ENCODE peak calls at places on chromosomes 13 and 19, in eight cellular contexts. One of them, this sample, is unnamed.

GRCh38 chr19:49442793-49443365 is 1.6 kb upstream of the SLC17A7 start:
- DNase-seq in neural crest cell: peak
- DNase-seq in AG04450: peak
- DNase-seq in cardiac fibroblast: peak
- DNase-seq in tibial artery: peak
- DNase-seq in AG10803: peak
- DNase-seq in fibroblast of mammary gland: peak
- DNase-seq in H9: peak
- DNase-seq in this sample: no peak

GRCh38 chr13:99909097-99909835 is 62.3 kb downstream of the ZIC5 start:
- DNase-seq in fibroblast of mammary gland: no peak
- DNase-seq in H9: no peak
- DNase-seq in AG04450: no peak
- DNase-seq in neural crest cell: no peak
- DNase-seq in tibial artery: no peak
- DNase-seq in cardiac fibroblast: no peak
- DNase-seq in AG10803: no peak
- DNase-seq in this sample: no peak

GRCh38 chr13:18992791-18993190 is 188.8 kb downstream of the TUBA3C start:
- DNase-seq in cardiac fibroblast: no peak
- DNase-seq in neural crest cell: no peak
- DNase-seq in H9: no peak
- DNase-seq in fibroblast of mammary gland: no peak
- DNase-seq in AG10803: no peak
- DNase-seq in tibial artery: no peak
- DNase-seq in AG04450: no peak
- DNase-seq in this sample: no peak

GRCh38 chr19:48511800-48512503 is at the start of gene LMTK3:
- DNase-seq in AG10803: no peak
- DNase-seq in neural crest cell: no peak
- DNase-seq in H9: peak
- DNase-seq in AG04450: no peak
- DNase-seq in cardiac fibroblast: peak
- DNase-seq in fibroblast of mammary gland: peak
- DNase-seq in tibial artery: no peak
- DNase-seq in this sample: peak

GRCh38 chr13:30354481-30355404 is 47.4 kb upstream of the KATNAL1 start:
- DNase-seq in AG04450: no peak
- DNase-seq in neural crest cell: no peak
- DNase-seq in fibroblast of mammary gland: no peak
- DNase-seq in AG10803: no peak
- DNase-seq in H9: no peak
- DNase-seq in cardiac fibroblast: no peak
- DNase-seq in tibial artery: no peak
- DNase-seq in this sample: no peak

GRCh38 chr13:44744880-44745633 is 168.9 kb upstream of the TSC22D1 start:
- DNase-seq in fibroblast of mammary gland: no peak
- DNase-seq in AG04450: no peak
- DNase-seq in H9: no peak
- DNase-seq in tibial artery: no peak
- DNase-seq in neural crest cell: no peak
- DNase-seq in AG10803: no peak
- DNase-seq in cardiac fibroblast: no peak
- DNase-seq in this sample: no peak

GRCh38 chr13:93775507-93776108 is 549.0 kb downstream of the GPC6 start:
- DNase-seq in AG10803: peak
- DNase-seq in cardiac fibroblast: peak
- DNase-seq in tibial artery: no peak
- DNase-seq in AG04450: peak
- DNase-seq in H9: no peak
- DNase-seq in neural crest cell: no peak
- DNase-seq in fibroblast of mammary gland: peak
- DNase-seq in this sample: no peak

GRCh38 chr19:18437481-18438330 is at the start of gene ISYNA1:
- DNase-seq in AG04450: no peak
- DNase-seq in AG10803: no peak
- DNase-seq in tibial artery: no peak
- DNase-seq in fibroblast of mammary gland: no peak
- DNase-seq in neural crest cell: no peak
- DNase-seq in H9: peak
- DNase-seq in cardiac fibroblast: peak
- DNase-seq in this sample: peak

GRCh38 chr19:18089726-18090125 is 3.0 kb upstream of the IL12RB1 start:
- DNase-seq in AG10803: no peak
- DNase-seq in H9: no peak
- DNase-seq in tibial artery: no peak
- DNase-seq in AG04450: no peak
- DNase-seq in neural crest cell: peak
- DNase-seq in fibroblast of mammary gland: no peak
- DNase-seq in cardiac fibroblast: no peak
- DNase-seq in this sample: no peak

GRCh38 chr13:50634339-50634738 is 209.2 kb downstream of the DLEU7 start:
- DNase-seq in fibroblast of mammary gland: no peak
- DNase-seq in H9: no peak
- DNase-seq in tibial artery: no peak
- DNase-seq in AG04450: no peak
- DNase-seq in AG10803: no peak
- DNase-seq in neural crest cell: no peak
- DNase-seq in cardiac fibroblast: no peak
- DNase-seq in this sample: no peak

GRCh38 chr19:42378225-42378929 is 11.7 kb downstream of the CNFN start:
- DNase-seq in AG04450: no peak
- DNase-seq in neural crest cell: no peak
- DNase-seq in fibroblast of mammary gland: no peak
- DNase-seq in tibial artery: no peak
- DNase-seq in AG10803: no peak
- DNase-seq in cardiac fibroblast: no peak
- DNase-seq in H9: no peak
- DNase-seq in this sample: no peak

GRCh38 chr19:57755031-57755430 is 8.4 kb downstream of the ZNF776 start:
- DNase-seq in AG10803: no peak
- DNase-seq in AG04450: no peak
- DNase-seq in H9: no peak
- DNase-seq in fibroblast of mammary gland: no peak
- DNase-seq in tibial artery: no peak
- DNase-seq in cardiac fibroblast: no peak
- DNase-seq in neural crest cell: no peak
- DNase-seq in this sample: no peak

GRCh38 chr19:27824108-27824507 is 1388.8 kb downstream of the UQCRFS1 start:
- DNase-seq in cardiac fibroblast: no peak
- DNase-seq in AG10803: peak
- DNase-seq in AG04450: no peak
- DNase-seq in neural crest cell: no peak
- DNase-seq in H9: no peak
- DNase-seq in fibroblast of mammary gland: peak
- DNase-seq in tibial artery: no peak
- DNase-seq in this sample: no peak

GRCh38 chr13:33188093-33188882 is 97.3 kb downstream of the STARD13 start:
- DNase-seq in cardiac fibroblast: peak
- DNase-seq in fibroblast of mammary gland: peak
- DNase-seq in tibial artery: no peak
- DNase-seq in H9: no peak
- DNase-seq in AG10803: peak
- DNase-seq in AG04450: no peak
- DNase-seq in neural crest cell: no peak
- DNase-seq in this sample: no peak

GRCh38 chr19:1446713-1447564 is 3.0 kb upstream of the APC2 start:
- DNase-seq in H9: peak
- DNase-seq in neural crest cell: no peak
- DNase-seq in tibial artery: no peak
- DNase-seq in AG04450: no peak
- DNase-seq in AG10803: no peak
- DNase-seq in fibroblast of mammary gland: no peak
- DNase-seq in cardiac fibroblast: no peak
- DNase-seq in this sample: no peak

GRCh38 chr13:107296804-107297203 is 728.9 kb upstream of the ARGLU1 start:
- DNase-seq in AG04450: no peak
- DNase-seq in cardiac fibroblast: no peak
- DNase-seq in H9: no peak
- DNase-seq in fibroblast of mammary gland: peak
- DNase-seq in AG10803: no peak
- DNase-seq in neural crest cell: no peak
- DNase-seq in tibial artery: no peak
- DNase-seq in this sample: no peak

GRCh38 chr13:114282143-114282685 is 813 bp downstream of the UPF3A start:
- DNase-seq in H9: peak
- DNase-seq in neural crest cell: peak
- DNase-seq in cardiac fibroblast: peak
- DNase-seq in fibroblast of mammary gland: peak
- DNase-seq in tibial artery: peak
- DNase-seq in AG04450: no peak
- DNase-seq in AG10803: no peak
- DNase-seq in this sample: peak

GRCh38 chr19:41959056-41960053 is at the start of gene RABAC1:
- DNase-seq in fibroblast of mammary gland: peak
- DNase-seq in H9: peak
- DNase-seq in tibial artery: peak
- DNase-seq in AG10803: peak
- DNase-seq in AG04450: peak
- DNase-seq in neural crest cell: peak
- DNase-seq in cardiac fibroblast: peak
- DNase-seq in this sample: peak

GRCh38 chr19:16447015-16447384 is 24.8 kb downstream of the EPS15L1 start:
- DNase-seq in AG10803: peak
- DNase-seq in H9: no peak
- DNase-seq in cardiac fibroblast: peak
- DNase-seq in fibroblast of mammary gland: peak
- DNase-seq in AG04450: peak
- DNase-seq in tibial artery: peak
- DNase-seq in neural crest cell: no peak
- DNase-seq in this sample: no peak

DNA sequence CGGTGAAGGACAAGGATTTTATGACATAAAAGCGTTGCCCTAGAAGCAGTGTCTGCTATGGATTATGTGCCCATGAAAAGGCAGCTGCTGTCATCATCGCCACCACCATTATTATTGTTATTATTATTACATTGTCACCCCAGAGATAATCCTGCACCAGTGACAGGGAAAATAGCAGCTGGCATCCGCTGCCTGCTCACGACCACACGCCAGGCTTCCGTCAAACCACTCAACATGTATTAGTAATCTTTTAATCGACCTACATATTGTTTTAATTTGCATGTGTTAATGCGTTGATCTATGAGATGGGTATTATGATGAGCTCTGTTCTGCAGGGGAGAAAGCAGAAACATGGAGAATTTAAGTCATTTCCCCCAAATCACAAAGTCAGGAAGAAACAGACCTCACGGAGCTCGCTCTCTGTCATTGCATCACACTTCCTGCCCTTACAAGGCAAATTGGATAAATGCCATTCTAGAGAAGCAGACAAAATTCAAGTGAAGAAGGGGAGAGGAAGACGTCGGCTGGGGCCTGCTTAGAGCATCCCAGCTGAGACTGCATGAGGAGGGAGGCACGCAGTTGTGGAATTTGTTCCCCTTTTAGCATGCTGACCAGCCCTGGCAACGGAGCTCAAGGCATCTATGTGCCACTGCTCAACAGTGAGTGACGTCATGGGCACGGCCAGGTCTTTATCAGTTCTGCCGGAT is at the start of gene FFAR3:
- DNase-seq in cardiac fibroblast: peak
- DNase-seq in AG04450: no peak
- DNase-seq in fibroblast of mammary gland: peak
- DNase-seq in AG10803: peak
- DNase-seq in tibial artery: peak
- DNase-seq in H9: no peak
- DNase-seq in neural crest cell: no peak
- DNase-seq in this sample: peak
- TF ChIP-seq CTCF in cardiac fibroblast: no peak
- TF ChIP-seq CTCF in AG04450: no peak
- TF ChIP-seq CTCF in fibroblast of mammary gland: no peak
- TF ChIP-seq CTCF in AG10803: no peak
- TF ChIP-seq CTCF in tibial artery: no peak
- TF ChIP-seq CTCF in H9: no peak
- TF ChIP-seq CTCF in neural crest cell: no peak
- TF ChIP-seq CTCF in this sample: no peak

GRCh38 chr19:2942928-2943640 is 1.7 kb downstream of the ZNF77 start:
- DNase-seq in AG10803: no peak
- DNase-seq in neural crest cell: no peak
- DNase-seq in AG04450: no peak
- DNase-seq in H9: no peak
- DNase-seq in cardiac fibroblast: no peak
- DNase-seq in tibial artery: no peak
- DNase-seq in fibroblast of mammary gland: no peak
- DNase-seq in this sample: no peak

GRCh38 chr19:2944775-2945574 is at the start of gene ZNF77:
- DNase-seq in AG10803: peak
- DNase-seq in H9: peak
- DNase-seq in neural crest cell: peak
- DNase-seq in tibial artery: peak
- DNase-seq in AG04450: peak
- DNase-seq in fibroblast of mammary gland: peak
- DNase-seq in cardiac fibroblast: peak
- DNase-seq in this sample: peak

GRCh38 chr19:2949939-2950285 is 5.1 kb upstream of the ZNF77 start:
- DNase-seq in cardiac fibroblast: peak
- DNase-seq in tibial artery: no peak
- DNase-seq in AG10803: peak
- DNase-seq in neural crest cell: no peak
- DNase-seq in AG04450: no peak
- DNase-seq in fibroblast of mammary gland: no peak
- DNase-seq in H9: no peak
- DNase-seq in this sample: no peak

GRCh38 chr19:2945575-2946184 is 909 bp upstream of the ZNF77 start:
- DNase-seq in fibroblast of mammary gland: no peak
- DNase-seq in AG04450: no peak
- DNase-seq in AG10803: no peak
- DNase-seq in tibial artery: no peak
- DNase-seq in cardiac fibroblast: no peak
- DNase-seq in H9: no peak
- DNase-seq in neural crest cell: no peak
- DNase-seq in this sample: no peak

GRCh38 chr19:2944403-2944774 is 382 bp downstream of the ZNF77 start:
- DNase-seq in tibial artery: no peak
- DNase-seq in H9: no peak
- DNase-seq in fibroblast of mammary gland: no peak
- DNase-seq in AG04450: no peak
- DNase-seq in cardiac fibroblast: no peak
- DNase-seq in AG10803: no peak
- DNase-seq in neural crest cell: no peak
- DNase-seq in this sample: no peak
- TF ChIP-seq CTCF in tibial artery: no peak
- TF ChIP-seq CTCF in H9: no peak
- TF ChIP-seq CTCF in fibroblast of mammary gland: no peak
- TF ChIP-seq CTCF in AG04450: no peak
- TF ChIP-seq CTCF in cardiac fibroblast: no peak
- TF ChIP-seq CTCF in AG10803: no peak
- TF ChIP-seq CTCF in neural crest cell: no peak
- TF ChIP-seq CTCF in this sample: no peak

GRCh38 chr19:23351806-23352205 is 43.5 kb downstream of the ZNF91 start:
- DNase-seq in H9: no peak
- DNase-seq in cardiac fibroblast: no peak
- DNase-seq in AG10803: no peak
- DNase-seq in neural crest cell: no peak
- DNase-seq in AG04450: no peak
- DNase-seq in fibroblast of mammary gland: no peak
- DNase-seq in tibial artery: no peak
- DNase-seq in this sample: no peak
- TF ChIP-seq CTCF in H9: no peak
- TF ChIP-seq CTCF in cardiac fibroblast: no peak
- TF ChIP-seq CTCF in AG10803: no peak
- TF ChIP-seq CTCF in neural crest cell: no peak
- TF ChIP-seq CTCF in AG04450: no peak
- TF ChIP-seq CTCF in fibroblast of mammary gland: no peak
- TF ChIP-seq CTCF in tibial artery: no peak
- TF ChIP-seq CTCF in this sample: no peak

GRCh38 chr19:4622695-4623421 is 16.5 kb upstream of the TNFAIP8L1 start:
- DNase-seq in AG04450: no peak
- DNase-seq in neural crest cell: no peak
- DNase-seq in tibial artery: no peak
- DNase-seq in cardiac fibroblast: no peak
- DNase-seq in H9: peak
- DNase-seq in AG10803: no peak
- DNase-seq in fibroblast of mammary gland: no peak
- DNase-seq in this sample: no peak
- TF ChIP-seq CTCF in AG04450: peak
- TF ChIP-seq CTCF in neural crest cell: no peak
- TF ChIP-seq CTCF in tibial artery: no peak
- TF ChIP-seq CTCF in cardiac fibroblast: no peak
- TF ChIP-seq CTCF in H9: peak
- TF ChIP-seq CTCF in AG10803: peak
- TF ChIP-seq CTCF in fibroblast of mammary gland: no peak
- TF ChIP-seq CTCF in this sample: no peak